ENCODE peak calls at places on chromosomes 2 and 18, in eight cellular contexts. Y, K, B, D, G, H, C and F are unnamed samples.

GRCh38 chr2:85668009-85668856 is at the start of gene SFTPB:
- DNase-seq in Y (no peak), K (no peak), B (no peak), D (no peak), G (no peak), H (no peak), C (no peak), F (no peak)

GRCh38 chr2:22817197-22817596 is 567.8 kb upstream of the KLHL29 start:
- DNase-seq in Y (no peak), K (no peak), B (no peak), D (peak), G (no peak), H (no peak), C (peak), F (no peak)

GRCh38 chr2:203399031-203399430 is 70.8 kb downstream of the ABI2 start:
- DNase-seq in Y (peak), K (no peak), B (no peak), D (no peak), G (no peak), H (no peak), C (no peak), F (no peak)

GRCh38 chr2:199490049-199490448 is 32.3 kb upstream of the SATB2 start:
- DNase-seq in Y (no peak), K (no peak), B (no peak), D (no peak), G (no peak), H (no peak), C (no peak), F (no peak)

GRCh38 chr18:77749189-77749588 is 499.5 kb downstream of the GALR1 start:
- DNase-seq in Y (no peak), K (no peak), B (no peak), D (peak), G (no peak), H (no peak), C (no peak), F (no peak)

GRCh38 chr18:57768557-57769326 is 34.4 kb downstream of the ATP8B1 start:
- DNase-seq in Y (peak), K (peak), B (no peak), D (no peak), G (no peak), H (no peak), C (no peak), F (peak)

GRCh38 chr2:225124311-225124832 is 82.1 kb upstream of the DOCK10 start:
- DNase-seq in Y (no peak), K (no peak), B (no peak), D (no peak), G (no peak), H (no peak), C (no peak), F (no peak)

GRCh38 chr18:56019156-56019555 is 431.2 kb upstream of the TCF4 start:
- DNase-seq in Y (no peak), K (no peak), B (no peak), D (no peak), G (no peak), H (no peak), C (no peak), F (no peak)

GRCh38 chr2:109124982-109125594 is 3.9 kb upstream of the SH3RF3 start:
- DNase-seq in Y (no peak), K (no peak), B (no peak), D (peak), G (no peak), H (no peak), C (no peak), F (no peak)

GRCh38 chr2:45256867-45257641 is 247.8 kb upstream of the SIX2 start:
- DNase-seq in Y (no peak), K (no peak), B (no peak), D (no peak), G (no peak), H (no peak), C (no peak), F (no peak)

GRCh38 chr2:39991298-39991697 is 212.2 kb upstream of the THUMPD2 start:
- DNase-seq in Y (peak), K (peak), B (no peak), D (no peak), G (no peak), H (no peak), C (no peak), F (peak)

GRCh38 chr2:10535703-10536102 is 87.6 kb upstream of the ODC1 start:
- DNase-seq in Y (no peak), K (no peak), B (peak), D (no peak), G (no peak), H (no peak), C (no peak), F (no peak)

GRCh38 chr2:70084973-70085710 is 2.1 kb upstream of the PCBP1 start:
- DNase-seq in Y (no peak), K (no peak), B (peak), D (peak), G (no peak), H (no peak), C (no peak), F (no peak)

GRCh38 chr18:9796933-9797549 is 88.7 kb upstream of the TXNDC2 start:
- DNase-seq in Y (no peak), K (no peak), B (no peak), D (peak), G (no peak), H (no peak), C (peak), F (no peak)

GRCh38 chr2:159903404-159904126 is 105.6 kb upstream of the CD302 start:
- DNase-seq in Y (no peak), K (no peak), B (peak), D (no peak), G (peak), H (no peak), C (no peak), F (no peak)

GRCh38 chr2:76050196-76050595 is 339.5 kb upstream of the GCFC2 start:
- DNase-seq in Y (no peak), K (no peak), B (no peak), D (no peak), G (no peak), H (no peak), C (no peak), F (no peak)

GRCh38 chr18:54479365-54479764 is 111.7 kb upstream of the DYNAP start:
- DNase-seq in Y (no peak), K (no peak), B (no peak), D (no peak), G (no peak), H (no peak), C (peak), F (no peak)

GRCh38 chr2:37110306-37111212 is 26.2 kb downstream of the GPATCH11 start:
- DNase-seq in Y (no peak), K (no peak), B (no peak), D (no peak), G (no peak), H (no peak), C (no peak), F (no peak)

GRCh38 chr18:14117611-14118010 is 14.6 kb downstream of the ZNF519 start:
- DNase-seq in Y (peak), K (no peak), B (no peak), D (no peak), G (no peak), H (no peak), C (no peak), F (no peak)

GRCh38 chr2:148524519-148524919 is 120.0 kb upstream of the EPC2 start:
- DNase-seq in Y (no peak), K (no peak), B (no peak), D (no peak), G (no peak), H (no peak), C (no peak), F (no peak)

GRCh38 chr2:385061-385460 is 97.2 kb upstream of the ALKAL2 start:
- DNase-seq in Y (no peak), K (no peak), B (no peak), D (no peak), G (no peak), H (no peak), C (no peak), F (no peak)

GRCh38 chr2:61988462-61989366 is 83.2 kb downstream of the COMMD1 start:
- DNase-seq in Y (peak), K (no peak), B (no peak), D (no peak), G (no peak), H (no peak), C (no peak), F (no peak)

GRCh38 chr2:59790186-59791142 is 763.0 kb downstream of the BCL11A start:
- DNase-seq in Y (no peak), K (no peak), B (no peak), D (no peak), G (no peak), H (no peak), C (no peak), F (no peak)

GRCh38 chr2:106867231-106867943 is 18.6 kb downstream of the ST6GAL2 start:
- DNase-seq in Y (no peak), K (no peak), B (no peak), D (no peak), G (no peak), H (no peak), C (no peak), F (no peak)

GRCh38 chr2:28603821-28604220 is 108.0 kb downstream of the PLB1 start:
- DNase-seq in Y (no peak), K (no peak), B (peak), D (no peak), G (no peak), H (no peak), C (no peak), F (no peak)

GRCh38 chr2:219116776-219117646 is 43.6 kb downstream of the NHEJ1 start:
- DNase-seq in Y (no peak), K (no peak), B (no peak), D (no peak), G (no peak), H (no peak), C (no peak), F (no peak)

GRCh38 chr18:10033038-10033437 is 119.2 kb downstream of the VAPA start:
- DNase-seq in Y (no peak), K (no peak), B (no peak), D (no peak), G (no peak), H (no peak), C (no peak), F (no peak)

GRCh38 chr2:237025090-237025865 is 60.4 kb upstream of the COPS8 start:
- DNase-seq in Y (peak), K (peak), B (no peak), D (no peak), G (no peak), H (no peak), C (peak), F (peak)

GRCh38 chr18:41992066-41992465 is 37.0 kb downstream of the PIK3C3 start:
- DNase-seq in Y (peak), K (no peak), B (no peak), D (no peak), G (no peak), H (no peak), C (no peak), F (no peak)

GRCh38 chr2:60092781-60093180 is 460.7 kb downstream of the BCL11A start:
- DNase-seq in Y (no peak), K (no peak), B (no peak), D (no peak), G (no peak), H (no peak), C (no peak), F (no peak)

GRCh38 chr2:17479875-17480274 is 38.4 kb downstream of the RAD51AP2 start:
- DNase-seq in Y (peak), K (peak), B (no peak), D (no peak), G (no peak), H (no peak), C (peak), F (no peak)

GRCh38 chr2:37324536-37324785 is 172 bp downstream of the PRKD3 start:
- DNase-seq in Y (peak), K (no peak), B (peak), D (no peak), G (no peak), H (peak), C (no peak), F (no peak)

GRCh38 chr18:51813740-51814139 is 526.3 kb upstream of the DCC start:
- DNase-seq in Y (no peak), K (no peak), B (no peak), D (no peak), G (no peak), H (no peak), C (no peak), F (no peak)

GRCh38 chr2:18934886-18935285 is 345.5 kb upstream of the NT5C1B start:
- DNase-seq in Y (no peak), K (no peak), B (no peak), D (no peak), G (no peak), H (no peak), C (no peak), F (no peak)

GRCh38 chr2:209663666-209664065 is 108.0 kb upstream of the UNC80 start:
- DNase-seq in Y (no peak), K (no peak), B (no peak), D (no peak), G (no peak), H (no peak), C (no peak), F (no peak)

GRCh38 chr18:38359258-38359657 is 793.7 kb upstream of the CELF4 start:
- DNase-seq in Y (no peak), K (no peak), B (no peak), D (no peak), G (no peak), H (no peak), C (no peak), F (no peak)

GRCh38 chr2:3493610-3493997 is 25.7 kb downstream of the ADI1 start:
- DNase-seq in Y (peak), K (no peak), B (no peak), D (peak), G (peak), H (peak), C (no peak), F (no peak)

GRCh38 chr2:196274387-196274809 is 103.0 kb upstream of the STK17B start:
- DNase-seq in Y (no peak), K (no peak), B (no peak), D (peak), G (no peak), H (no peak), C (no peak), F (no peak)

GRCh38 chr18:22557160-22557941 is 139.6 kb upstream of the CTAGE1 start:
- DNase-seq in Y (peak), K (no peak), B (no peak), D (no peak), G (no peak), H (no peak), C (no peak), F (no peak)

GRCh38 chr18:22558945-22559385 is 141.2 kb upstream of the CTAGE1 start:
- DNase-seq in Y (peak), K (no peak), B (peak), D (peak), G (no peak), H (no peak), C (no peak), F (no peak)

GRCh38 chr18:22560283-22560627 is 142.5 kb upstream of the CTAGE1 start:
- DNase-seq in Y (no peak), K (no peak), B (no peak), D (no peak), G (no peak), H (no peak), C (no peak), F (no peak)

GRCh38 chr18:22560797-22561196 is 143.1 kb upstream of the CTAGE1 start:
- DNase-seq in Y (no peak), K (no peak), B (no peak), D (no peak), G (no peak), H (no peak), C (no peak), F (no peak)

DNA sequence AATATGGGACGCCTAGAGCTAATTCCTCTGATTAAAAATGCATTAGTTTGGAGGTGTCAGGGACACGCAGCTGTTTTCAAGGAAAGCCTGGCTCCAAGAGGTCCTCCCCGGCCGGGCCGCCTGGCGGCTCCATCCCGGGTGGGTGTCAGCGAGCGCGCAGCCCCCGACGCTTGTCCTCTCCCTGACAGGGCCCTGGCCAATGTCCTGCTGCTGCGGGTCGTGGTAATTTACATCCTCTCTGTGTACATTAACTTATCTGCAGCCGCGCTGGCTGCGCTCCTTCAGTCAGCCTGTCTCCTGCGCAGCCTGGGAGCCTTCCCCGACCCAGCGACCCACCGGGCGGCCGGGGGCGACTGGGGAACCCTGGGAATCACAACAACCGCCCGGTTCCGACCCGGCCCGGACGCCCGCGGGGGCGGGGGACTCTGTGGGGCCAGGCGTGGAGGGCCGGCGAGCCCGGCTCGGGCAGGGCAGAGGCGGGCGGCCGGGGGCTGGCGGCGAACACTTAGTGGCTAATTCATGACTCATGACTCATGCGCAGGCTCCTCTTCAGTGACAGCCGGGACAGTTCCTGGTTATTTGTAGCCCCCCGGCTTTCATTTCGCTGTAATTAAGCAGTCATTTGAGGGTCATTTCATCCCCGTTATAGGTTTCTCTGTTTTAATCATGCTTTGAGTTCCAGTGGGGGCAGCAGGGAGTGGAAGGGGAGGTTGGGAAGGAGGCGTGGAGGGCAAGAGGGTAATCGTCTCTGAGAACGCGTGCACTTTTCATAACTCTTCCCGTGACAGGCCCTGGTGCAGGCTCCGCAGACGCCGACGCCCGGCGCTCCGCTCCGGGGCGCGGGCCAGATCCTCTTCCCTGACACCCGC is 141.9 kb upstream of the CTAGE1 start:
- DNase-seq in Y (peak), K (no peak), B (peak), D (peak), G (peak), H (no peak), C (no peak), F (no peak)
- TF ChIP-seq CTCF in Y (peak), K (peak), B (no peak), D (peak), G (no peak), H (no peak), C (peak), F (peak)

DNA sequence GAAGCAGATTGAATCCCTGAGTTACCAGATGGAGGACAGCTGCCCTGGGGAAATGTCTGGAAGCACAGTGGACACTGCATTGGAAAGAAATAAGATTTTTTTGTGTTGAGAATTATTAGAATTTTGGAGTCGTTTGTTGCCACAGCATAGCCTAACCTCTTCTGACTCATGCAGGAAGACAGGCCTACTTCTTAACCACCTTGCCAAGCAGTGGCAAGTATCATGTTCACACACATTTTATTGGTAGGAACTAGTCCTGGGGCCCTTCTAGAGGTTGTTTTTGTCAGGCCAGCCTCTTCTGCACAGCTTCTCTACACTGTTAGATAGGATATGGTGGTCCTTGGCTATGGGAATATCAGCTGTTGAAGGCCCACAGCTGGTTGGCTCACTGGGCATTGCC is 188.7 kb downstream of the TMEM182 start:
- DNase-seq in Y (peak), K (no peak), B (no peak), D (no peak), G (no peak), H (no peak), C (no peak), F (no peak)
- TF ChIP-seq CTCF in Y (no peak), K (no peak), B (no peak), D (no peak), G (no peak), H (no peak), C (no peak), F (no peak)

DNA sequence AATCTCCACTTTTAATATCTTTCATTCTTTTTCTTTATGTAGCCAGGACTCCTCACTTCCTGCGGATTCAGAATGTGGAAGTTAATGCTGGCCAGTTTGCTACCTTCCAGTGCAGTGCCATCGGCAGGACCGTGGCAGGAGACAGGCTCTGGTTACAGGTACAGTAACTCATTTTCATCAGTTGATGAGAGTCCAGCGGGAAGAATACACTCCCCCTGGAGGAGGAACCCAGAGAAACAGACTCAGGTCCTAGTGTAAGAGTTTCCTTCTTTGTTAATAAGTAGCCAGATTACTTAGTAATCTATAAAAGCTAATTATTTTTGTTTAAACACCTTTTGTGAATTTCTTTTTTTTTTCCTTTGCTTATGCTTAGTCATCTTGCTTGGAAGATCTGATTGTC is 359.4 kb downstream of the PTPRM start:
- DNase-seq in Y (no peak), K (no peak), B (no peak), D (no peak), G (no peak), H (no peak), C (peak), F (no peak)
- TF ChIP-seq CTCF in Y (no peak), K (no peak), B (no peak), D (no peak), G (no peak), H (no peak), C (peak), F (no peak)

GRCh38 chr2:129069875-129070594 is 751.4 kb upstream of the HS6ST1 start:
- DNase-seq in Y (no peak), K (no peak), B (no peak), D (no peak), G (no peak), H (no peak), C (no peak), F (no peak)

GRCh38 chr2:129067921-129068320 is 749.3 kb upstream of the HS6ST1 start:
- DNase-seq in Y (no peak), K (no peak), B (no peak), D (no peak), G (no peak), H (no peak), C (no peak), F (no peak)

GRCh38 chr2:129062160-129062912 is 743.7 kb upstream of the HS6ST1 start:
- DNase-seq in Y (peak), K (no peak), B (no peak), D (no peak), G (no peak), H (no peak), C (no peak), F (no peak)

GRCh38 chr2:129070663-129071062 is 752.0 kb upstream of the HS6ST1 start:
- DNase-seq in Y (no peak), K (no peak), B (no peak), D (no peak), G (no peak), H (no peak), C (no peak), F (no peak)

DNA sequence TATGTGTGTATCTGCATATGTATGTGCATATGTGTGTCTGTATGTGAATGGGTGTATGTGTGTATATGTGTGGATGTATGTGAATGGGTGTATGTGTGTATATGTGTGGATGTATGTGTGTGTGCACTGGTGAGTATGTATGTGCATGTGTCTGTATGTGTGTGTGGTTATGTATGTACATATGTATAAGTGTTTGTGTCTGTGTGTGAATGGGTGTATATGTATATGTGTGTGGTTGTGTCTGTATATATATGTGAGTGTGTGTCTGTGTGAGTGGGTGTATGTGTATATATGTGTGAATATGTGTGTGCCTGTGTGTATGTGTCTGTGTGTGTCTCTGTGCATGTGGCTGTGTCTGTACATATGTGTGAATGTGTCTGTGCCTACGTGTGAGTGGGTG is 748.4 kb upstream of the HS6ST1 start:
- DNase-seq in Y (no peak), K (no peak), B (no peak), D (no peak), G (no peak), H (no peak), C (no peak), F (no peak)
- TF ChIP-seq CTCF in Y (no peak), K (no peak), B (no peak), D (no peak), G (no peak), H (no peak), C (no peak), F (no peak)